ENCODE peak calls at places on chromosomes 12 and 14, in nine cellular contexts. One of them, this sample, is unnamed.

GRCh38 chr12:32891956-32892355 is 4.6 kb downstream of the PKP2 start:
- DNase-seq in kidney epithelial cell: no peak
- DNase-seq in psoas muscle: no peak
- DNase-seq in aorta: no peak
- DNase-seq in WERI-Rb-1: no peak
- DNase-seq in adrenal gland: no peak
- DNase-seq in right cardiac atrium: no peak
- DNase-seq in tibial nerve: no peak
- DNase-seq in GM23248: peak; percentile 9
- DNase-seq in this sample: peak; percentile 61

GRCh38 chr14:83960832-83961512 is 1569.0 kb upstream of the FLRT2 start:
- DNase-seq in kidney epithelial cell: no peak
- DNase-seq in psoas muscle: no peak
- DNase-seq in aorta: no peak
- DNase-seq in WERI-Rb-1: no peak
- DNase-seq in adrenal gland: no peak
- DNase-seq in right cardiac atrium: no peak
- DNase-seq in tibial nerve: no peak
- DNase-seq in GM23248: no peak
- DNase-seq in this sample: peak; percentile 11

GRCh38 chr14:24858052-24858451 is 191.9 kb downstream of the STXBP6 start:
- DNase-seq in kidney epithelial cell: no peak
- DNase-seq in psoas muscle: no peak
- DNase-seq in aorta: no peak
- DNase-seq in WERI-Rb-1: no peak
- DNase-seq in adrenal gland: no peak
- DNase-seq in right cardiac atrium: no peak
- DNase-seq in tibial nerve: no peak
- DNase-seq in GM23248: no peak
- DNase-seq in this sample: no peak

GRCh38 chr14:102523200-102524025 is 13.8 kb upstream of the ANKRD9 start:
- DNase-seq in kidney epithelial cell: no peak
- DNase-seq in psoas muscle: no peak
- DNase-seq in aorta: no peak
- DNase-seq in WERI-Rb-1: no peak
- DNase-seq in adrenal gland: no peak
- DNase-seq in right cardiac atrium: no peak
- DNase-seq in tibial nerve: no peak
- DNase-seq in GM23248: no peak
- DNase-seq in this sample: peak; percentile 62

GRCh38 chr14:89236846-89237245 is 180.2 kb downstream of the FOXN3 start:
- DNase-seq in kidney epithelial cell: no peak
- DNase-seq in psoas muscle: no peak
- DNase-seq in aorta: no peak
- DNase-seq in WERI-Rb-1: no peak
- DNase-seq in adrenal gland: no peak
- DNase-seq in right cardiac atrium: no peak
- DNase-seq in tibial nerve: no peak
- DNase-seq in GM23248: no peak
- DNase-seq in this sample: no peak

GRCh38 chr12:121872546-121873223 is 14.0 kb upstream of the HPD start:
- DNase-seq in kidney epithelial cell: peak; percentile 45
- DNase-seq in psoas muscle: no peak
- DNase-seq in aorta: no peak
- DNase-seq in WERI-Rb-1: peak; percentile 53
- DNase-seq in adrenal gland: no peak
- DNase-seq in right cardiac atrium: peak; percentile 70
- DNase-seq in tibial nerve: no peak
- DNase-seq in GM23248: peak; percentile 96
- DNase-seq in this sample: no peak

GRCh38 chr12:94725375-94726168 is 75.2 kb upstream of the TMCC3 start:
- DNase-seq in kidney epithelial cell: no peak
- DNase-seq in psoas muscle: no peak
- DNase-seq in aorta: no peak
- DNase-seq in WERI-Rb-1: no peak
- DNase-seq in adrenal gland: no peak
- DNase-seq in right cardiac atrium: peak; percentile 39
- DNase-seq in tibial nerve: no peak
- DNase-seq in GM23248: peak; percentile 66
- DNase-seq in this sample: peak; percentile 46

GRCh38 chr14:74706101-74706500 is 6.8 kb downstream of the AREL1 start:
- DNase-seq in kidney epithelial cell: peak; percentile 12
- DNase-seq in psoas muscle: no peak
- DNase-seq in aorta: no peak
- DNase-seq in WERI-Rb-1: no peak
- DNase-seq in adrenal gland: no peak
- DNase-seq in right cardiac atrium: no peak
- DNase-seq in tibial nerve: no peak
- DNase-seq in GM23248: no peak
- DNase-seq in this sample: no peak

GRCh38 chr12:81245458-81245857 is 167.6 kb downstream of the ACSS3 start:
- DNase-seq in kidney epithelial cell: no peak
- DNase-seq in psoas muscle: no peak
- DNase-seq in aorta: no peak
- DNase-seq in WERI-Rb-1: no peak
- DNase-seq in adrenal gland: no peak
- DNase-seq in right cardiac atrium: no peak
- DNase-seq in tibial nerve: no peak
- DNase-seq in GM23248: no peak
- DNase-seq in this sample: no peak

GRCh38 chr14:95477411-95478089 is 38.9 kb downstream of the SYNE3 start:
- DNase-seq in kidney epithelial cell: no peak
- DNase-seq in psoas muscle: no peak
- DNase-seq in aorta: peak; percentile 63
- DNase-seq in WERI-Rb-1: no peak
- DNase-seq in adrenal gland: no peak
- DNase-seq in right cardiac atrium: peak; percentile 39
- DNase-seq in tibial nerve: no peak
- DNase-seq in GM23248: no peak
- DNase-seq in this sample: no peak

GRCh38 chr12:82517027-82517426 is 158.7 kb downstream of the METTL25 start:
- DNase-seq in kidney epithelial cell: no peak
- DNase-seq in psoas muscle: no peak
- DNase-seq in aorta: no peak
- DNase-seq in WERI-Rb-1: peak; percentile 21
- DNase-seq in adrenal gland: no peak
- DNase-seq in right cardiac atrium: no peak
- DNase-seq in tibial nerve: no peak
- DNase-seq in GM23248: peak; percentile 38
- DNase-seq in this sample: peak; percentile 0

GRCh38 chr14:68734231-68734732 is 58.6 kb downstream of the ZFP36L1 start:
- DNase-seq in kidney epithelial cell: no peak
- DNase-seq in psoas muscle: no peak
- DNase-seq in aorta: no peak
- DNase-seq in WERI-Rb-1: no peak
- DNase-seq in adrenal gland: no peak
- DNase-seq in right cardiac atrium: no peak
- DNase-seq in tibial nerve: no peak
- DNase-seq in GM23248: no peak
- DNase-seq in this sample: no peak

GRCh38 chr12:53739285-53740129 is 12.3 kb upstream of the CALCOCO1 start:
- DNase-seq in kidney epithelial cell: no peak
- DNase-seq in psoas muscle: no peak
- DNase-seq in aorta: no peak
- DNase-seq in WERI-Rb-1: no peak
- DNase-seq in adrenal gland: no peak
- DNase-seq in right cardiac atrium: no peak
- DNase-seq in tibial nerve: no peak
- DNase-seq in GM23248: peak; percentile 39
- DNase-seq in this sample: peak; percentile 70

GRCh38 chr14:56294125-56294524 is 175.9 kb downstream of the PELI2 start:
- DNase-seq in kidney epithelial cell: no peak
- DNase-seq in psoas muscle: no peak
- DNase-seq in aorta: no peak
- DNase-seq in WERI-Rb-1: no peak
- DNase-seq in adrenal gland: no peak
- DNase-seq in right cardiac atrium: no peak
- DNase-seq in tibial nerve: no peak
- DNase-seq in GM23248: no peak
- DNase-seq in this sample: peak; percentile 30

GRCh38 chr12:49868952-49869815 is 26.3 kb upstream of the BCDIN3D start:
- DNase-seq in kidney epithelial cell: peak; percentile 50
- DNase-seq in psoas muscle: peak; percentile 86
- DNase-seq in aorta: peak; percentile 90
- DNase-seq in WERI-Rb-1: peak; percentile 35
- DNase-seq in adrenal gland: peak; percentile 69
- DNase-seq in right cardiac atrium: peak; percentile 98
- DNase-seq in tibial nerve: peak; percentile 65
- DNase-seq in GM23248: peak; percentile 69
- DNase-seq in this sample: peak; percentile 43

DNA sequence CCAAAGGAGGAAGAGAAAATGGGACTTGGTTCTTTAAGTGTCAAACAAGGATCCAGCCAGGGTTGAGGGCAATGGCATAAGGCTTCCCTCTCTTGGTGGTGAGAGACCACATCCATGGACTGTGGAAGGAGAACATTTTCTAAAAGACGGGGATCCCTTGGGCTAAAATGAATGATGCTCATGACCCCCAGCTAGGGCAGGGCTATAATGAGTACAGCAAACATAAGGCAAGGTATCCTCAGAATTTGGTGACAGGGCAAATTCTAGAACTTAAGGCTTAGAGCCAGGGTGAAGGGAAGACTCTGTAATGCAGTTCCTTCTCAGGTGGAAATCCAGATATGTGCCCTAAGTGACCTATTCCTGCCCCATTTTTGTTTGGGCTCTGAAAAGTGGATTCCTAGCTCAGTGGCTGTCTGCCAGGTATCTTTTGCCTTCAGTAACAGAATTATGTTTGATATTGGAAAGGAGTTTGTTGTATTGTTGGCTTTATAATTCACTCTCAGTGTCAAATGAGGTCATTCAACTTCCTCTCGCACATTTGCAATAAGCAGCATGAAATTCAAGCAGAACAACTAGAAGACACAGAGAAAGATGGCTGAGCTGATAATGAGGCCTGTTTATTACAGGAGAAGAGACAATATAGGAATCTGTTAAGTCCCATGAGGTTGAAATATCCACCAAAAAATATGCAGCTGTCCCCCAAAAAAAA is 76.8 kb downstream of the DAD1 start:
- DNase-seq in kidney epithelial cell: no peak
- DNase-seq in psoas muscle: no peak
- DNase-seq in aorta: no peak
- DNase-seq in WERI-Rb-1: no peak
- DNase-seq in adrenal gland: no peak
- DNase-seq in right cardiac atrium: no peak
- DNase-seq in tibial nerve: no peak
- DNase-seq in GM23248: no peak
- DNase-seq in this sample: no peak
- H3K4me3 ChIP-seq in kidney epithelial cell: no peak overlapping the region
- H3K4me3 ChIP-seq in psoas muscle: no peak overlapping the region
- H3K4me3 ChIP-seq in aorta: no peak overlapping the region
- H3K4me3 ChIP-seq in WERI-Rb-1: no peak overlapping the region
- H3K4me3 ChIP-seq in adrenal gland: no peak overlapping the region
- H3K4me3 ChIP-seq in right cardiac atrium: no peak overlapping the region
- H3K4me3 ChIP-seq in tibial nerve: no peak overlapping the region
- H3K4me3 ChIP-seq in GM23248: no peak overlapping the region
- H3K4me3 ChIP-seq in this sample: no peak overlapping the region

GRCh38 chr12:12266873-12267634 is at the start of gene LRP6:
- DNase-seq in kidney epithelial cell: peak; percentile 43
- DNase-seq in psoas muscle: peak; percentile 93
- DNase-seq in aorta: peak; percentile 96
- DNase-seq in WERI-Rb-1: peak; percentile 92
- DNase-seq in adrenal gland: peak; percentile 89
- DNase-seq in right cardiac atrium: peak; percentile 96
- DNase-seq in tibial nerve: peak; percentile 75
- DNase-seq in GM23248: peak; percentile 97
- DNase-seq in this sample: peak; percentile 96
- H3K4me3 ChIP-seq in kidney epithelial cell: peak within 1 kb of the TSS; percentile 69
- H3K4me3 ChIP-seq in psoas muscle: peak within 1 kb of the TSS; percentile 89
- H3K4me3 ChIP-seq in aorta: peak within 1 kb of the TSS; percentile 82
- H3K4me3 ChIP-seq in WERI-Rb-1: peak within 1 kb of the TSS; percentile 91
- H3K4me3 ChIP-seq in adrenal gland: peak within 1 kb of the TSS; percentile 21
- H3K4me3 ChIP-seq in right cardiac atrium: peak within 1 kb of the TSS; percentile 62
- H3K4me3 ChIP-seq in tibial nerve: peak within 1 kb of the TSS; percentile 80
- H3K4me3 ChIP-seq in GM23248: peak within 1 kb of the TSS; percentile 85
- H3K4me3 ChIP-seq in this sample: peak within 1 kb of the TSS; percentile 94

GRCh38 chr14:32081901-32082300 is 4.8 kb downstream of the ARHGAP5 start:
- DNase-seq in kidney epithelial cell: no peak
- DNase-seq in psoas muscle: no peak
- DNase-seq in aorta: no peak
- DNase-seq in WERI-Rb-1: no peak
- DNase-seq in adrenal gland: no peak
- DNase-seq in right cardiac atrium: no peak
- DNase-seq in tibial nerve: no peak
- DNase-seq in GM23248: no peak
- DNase-seq in this sample: peak; percentile 22
- H3K4me3 ChIP-seq in kidney epithelial cell: no peak overlapping the region
- H3K4me3 ChIP-seq in psoas muscle: no peak overlapping the region
- H3K4me3 ChIP-seq in aorta: no peak overlapping the region
- H3K4me3 ChIP-seq in WERI-Rb-1: no peak overlapping the region
- H3K4me3 ChIP-seq in adrenal gland: no peak overlapping the region
- H3K4me3 ChIP-seq in right cardiac atrium: no peak overlapping the region
- H3K4me3 ChIP-seq in tibial nerve: no peak overlapping the region
- H3K4me3 ChIP-seq in GM23248: no peak overlapping the region
- H3K4me3 ChIP-seq in this sample: no peak overlapping the region

GRCh38 chr14:93764211-93764659 is 24.1 kb downstream of the PRIMA1 start:
- DNase-seq in kidney epithelial cell: no peak
- DNase-seq in psoas muscle: no peak
- DNase-seq in aorta: no peak
- DNase-seq in WERI-Rb-1: peak; percentile 66
- DNase-seq in adrenal gland: no peak
- DNase-seq in right cardiac atrium: no peak
- DNase-seq in tibial nerve: no peak
- DNase-seq in GM23248: peak; percentile 32
- DNase-seq in this sample: peak; percentile 68

GRCh38 chr14:93757185-93757584 is 31.1 kb downstream of the PRIMA1 start:
- DNase-seq in kidney epithelial cell: no peak
- DNase-seq in psoas muscle: no peak
- DNase-seq in aorta: no peak
- DNase-seq in WERI-Rb-1: peak; percentile 82
- DNase-seq in adrenal gland: no peak
- DNase-seq in right cardiac atrium: peak; percentile 36
- DNase-seq in tibial nerve: no peak
- DNase-seq in GM23248: no peak
- DNase-seq in this sample: no peak

GRCh38 chr14:93765032-93765626 is 23.2 kb downstream of the PRIMA1 start:
- DNase-seq in kidney epithelial cell: no peak
- DNase-seq in psoas muscle: no peak
- DNase-seq in aorta: no peak
- DNase-seq in WERI-Rb-1: no peak
- DNase-seq in adrenal gland: no peak
- DNase-seq in right cardiac atrium: no peak
- DNase-seq in tibial nerve: no peak
- DNase-seq in GM23248: no peak
- DNase-seq in this sample: no peak

DNA sequence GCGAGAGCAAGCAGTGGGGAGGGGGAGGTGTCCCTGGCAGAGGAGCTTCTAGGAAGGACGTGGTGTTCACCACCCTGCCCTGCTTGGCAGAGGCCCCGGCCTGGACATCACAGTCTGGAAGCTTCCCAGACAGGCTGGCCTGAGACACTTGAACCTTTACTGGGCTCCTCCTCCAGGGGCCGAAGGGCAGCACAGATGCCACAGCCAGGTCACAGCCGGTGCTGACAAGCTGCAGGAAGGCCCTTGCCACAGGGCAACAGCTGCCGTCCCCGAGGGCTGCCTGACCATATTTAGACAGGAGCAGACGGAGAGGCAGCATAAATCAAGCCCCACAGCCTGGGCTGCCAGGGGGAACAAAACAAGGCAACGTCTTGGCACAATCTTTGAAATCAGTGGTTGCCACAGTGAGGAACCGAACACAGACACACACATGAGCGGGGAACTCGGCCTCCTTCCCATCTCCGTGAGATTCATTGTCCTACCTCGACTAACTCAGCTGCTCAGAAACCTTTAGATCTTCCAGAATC is 28.4 kb downstream of the PRIMA1 start:
- DNase-seq in kidney epithelial cell: no peak
- DNase-seq in psoas muscle: peak; percentile 37
- DNase-seq in aorta: peak; percentile 87
- DNase-seq in WERI-Rb-1: peak; percentile 84
- DNase-seq in adrenal gland: no peak
- DNase-seq in right cardiac atrium: peak; percentile 82
- DNase-seq in tibial nerve: no peak
- DNase-seq in GM23248: no peak
- DNase-seq in this sample: no peak
- H3K4me3 ChIP-seq in kidney epithelial cell: no peak overlapping the region
- H3K4me3 ChIP-seq in psoas muscle: no peak overlapping the region
- H3K4me3 ChIP-seq in aorta: no peak overlapping the region
- H3K4me3 ChIP-seq in WERI-Rb-1: no peak overlapping the region
- H3K4me3 ChIP-seq in adrenal gland: no peak overlapping the region
- H3K4me3 ChIP-seq in right cardiac atrium: no peak overlapping the region
- H3K4me3 ChIP-seq in tibial nerve: no peak overlapping the region
- H3K4me3 ChIP-seq in GM23248: no peak overlapping the region
- H3K4me3 ChIP-seq in this sample: no peak overlapping the region

This sample was measured in H7.